ENCODE peak calls at places on chromosomes 13 and 19, in ten cellular contexts. O, P, H, W, T, Y, B, G, V and K are unnamed samples.

GRCh38 chr13:50241479-50241878 is 226.2 kb downstream of the KCNRG start:
- DNase-seq in G (no peak), V (no peak), W (no peak), O (peak; percentile 11), P (no peak), Y (no peak), T (no peak), H (no peak), B (no peak), K (no peak)

GRCh38 chr19:28426902-28427232 is 786.1 kb downstream of the UQCRFS1 start:
- DNase-seq in G (no peak), V (no peak), P (no peak), T (no peak), Y (no peak), O (peak; percentile 29), B (no peak), W (no peak), H (no peak), K (no peak)

GRCh38 chr13:49927755-49928154 is 8.4 kb downstream of the SPRYD7 start:
- DNase-seq in O (peak; percentile 88), Y (no peak), V (no peak), H (no peak), B (no peak), P (peak; percentile 12), G (no peak), T (no peak), W (no peak), K (no peak)

GRCh38 chr19:48711106-48711662 is 8.3 kb downstream of the MAMSTR start:
- DNase-seq in Y (no peak), P (no peak), V (no peak), H (no peak), T (no peak), W (no peak), G (no peak), O (no peak), B (no peak), K (no peak)

GRCh38 chr13:43905435-43906031 is 25.8 kb downstream of the LACC1 start:
- DNase-seq in G (no peak), W (no peak), O (peak; percentile 82), T (peak; percentile 78), V (no peak), P (peak; percentile 73), Y (peak; percentile 60), H (peak; percentile 36), B (peak; percentile 40), K (no peak)

GRCh38 chr19:12838893-12839656 is 760 bp downstream of the MAST1 start:
- DNase-seq in T (no peak), B (peak; percentile 33), P (no peak), W (no peak), V (peak; percentile 22), G (no peak), H (no peak), Y (no peak), O (no peak), K (no peak)

GRCh38 chr13:98483636-98484288 is 93.1 kb downstream of the STK24 start:
- DNase-seq in P (peak; percentile 72), B (no peak), H (no peak), W (no peak), O (no peak), Y (no peak), G (no peak), T (no peak), V (no peak), K (no peak)

GRCh38 chr13:48891586-48891985 is 84.1 kb upstream of the FNDC3A start:
- DNase-seq in W (no peak), B (no peak), T (peak; percentile 81), Y (no peak), V (peak; percentile 10), G (no peak), O (peak; percentile 74), H (no peak), P (peak; percentile 53), K (no peak)

GRCh38 chr19:32224371-32225244 is 120.8 kb upstream of the ZNF507 start:
- DNase-seq in V (peak; percentile 74), H (peak; percentile 24), O (peak; percentile 24), W (peak; percentile 78), T (peak; percentile 68), P (peak; percentile 37), B (peak; percentile 78), Y (peak; percentile 35), G (peak; percentile 60), K (peak; percentile 67)

GRCh38 chr13:99062593-99062992 is 84.7 kb upstream of the DOCK9 start:
- DNase-seq in H (no peak), Y (no peak), G (peak; percentile 35), B (no peak), V (no peak), O (peak; percentile 74), P (peak; percentile 46), T (peak; percentile 88), W (peak; percentile 59), K (peak; percentile 38)

GRCh38 chr13:76884167-76884566 is 2.0 kb downstream of the KCTD12 start:
- DNase-seq in H (no peak), T (peak; percentile 78), O (peak; percentile 30), B (no peak), W (peak; percentile 45), Y (no peak), P (peak; percentile 34), V (peak; percentile 12), G (peak; percentile 33), K (peak; percentile 35)

GRCh38 chr19:18975011-18975410 is 34.0 kb upstream of the HOMER3 start:
- DNase-seq in W (no peak), B (no peak), V (no peak), G (no peak), H (no peak), O (no peak), Y (no peak), T (no peak), P (no peak), K (no peak)

GRCh38 chr13:74134777-74135305 is 637 bp upstream of the KLF12 start:
- DNase-seq in G (peak; percentile 43), T (peak; percentile 53), B (peak; percentile 78), V (peak; percentile 76), Y (no peak), H (peak; percentile 48), W (no peak), O (no peak), P (no peak), K (peak; percentile 65)

GRCh38 chr19:28420731-28421550 is 792.0 kb downstream of the UQCRFS1 start:
- DNase-seq in H (no peak), B (no peak), O (no peak), P (no peak), Y (no peak), W (no peak), G (no peak), T (no peak), V (no peak), K (no peak)

GRCh38 chr19:44990966-44991365 is 10.3 kb upstream of the RELB start:
- DNase-seq in W (no peak), P (no peak), Y (no peak), T (no peak), O (no peak), B (no peak), G (no peak), V (no peak), H (no peak), K (no peak)

GRCh38 chr13:40233731-40234195 is 432.7 kb downstream of the FOXO1 start:
- DNase-seq in W (no peak), G (peak; percentile 58), Y (no peak), H (no peak), V (no peak), P (peak; percentile 36), T (no peak), O (no peak), B (no peak), K (peak; percentile 49)